ENCODE peak calls at places on chromosomes 16 and 17, in four cellular contexts. Q is IMR-90, A is brain microvascular endothelial cell, O is mesendoderm. E is an unnamed sample.

GRCh38 chr16:8986818-8987191 is 23.1 kb upstream of the USP7 start:
- DNase-seq in Q (no peak), A (no peak), O (no peak), E (no peak)

GRCh38 chr16:67598527-67598926 is 36.2 kb downstream of the CTCF start:
- DNase-seq in Q (peak), A (no peak), O (no peak), E (no peak)

GRCh38 chr16:11032000-11032921 is 87.9 kb downstream of the CLEC16A start:
- DNase-seq in Q (no peak), A (no peak), O (peak), E (peak)

GRCh38 chr16:2964416-2965223 is 545 bp downstream of the KREMEN2 start:
- DNase-seq in Q (no peak), A (no peak), O (peak), E (no peak)

GRCh38 chr17:57369509-57369945 is 113.2 kb downstream of the MSI2 start:
- DNase-seq in Q (peak), A (no peak), O (no peak), E (peak)

GRCh38 chr16:50802000-50802399 is 60.1 kb downstream of the CYLD start:
- DNase-seq in Q (peak), A (peak), O (no peak), E (peak)

GRCh38 chr16:55294129-55294528 is 29.9 kb upstream of the IRX6 start:
- DNase-seq in Q (no peak), A (no peak), O (peak), E (no peak)

GRCh38 chr17:61409301-61410099 is 9.9 kb downstream of the TBX2 start:
- DNase-seq in Q (peak), A (no peak), O (no peak), E (peak)

GRCh38 chr17:34302626-34303025 is 16.6 kb upstream of the CCL8 start:
- DNase-seq in Q (no peak), A (no peak), O (no peak), E (no peak)

GRCh38 chr17:72385482-72385881 is 264.7 kb downstream of the SOX9 start:
- DNase-seq in Q (no peak), A (no peak), O (no peak), E (no peak)

GRCh38 chr16:5175263-5175662 is 77.7 kb upstream of the EEF2KMT start:
- DNase-seq in Q (no peak), A (no peak), O (no peak), E (no peak)

GRCh38 chr17:60640503-60640902 is 37.1 kb upstream of the BCAS3 start:
- DNase-seq in Q (peak), A (no peak), O (peak), E (no peak)

GRCh38 chr16:51872536-51872935 is 674.4 kb downstream of the TOX3 start:
- DNase-seq in Q (no peak), A (no peak), O (no peak), E (no peak)

DNA sequence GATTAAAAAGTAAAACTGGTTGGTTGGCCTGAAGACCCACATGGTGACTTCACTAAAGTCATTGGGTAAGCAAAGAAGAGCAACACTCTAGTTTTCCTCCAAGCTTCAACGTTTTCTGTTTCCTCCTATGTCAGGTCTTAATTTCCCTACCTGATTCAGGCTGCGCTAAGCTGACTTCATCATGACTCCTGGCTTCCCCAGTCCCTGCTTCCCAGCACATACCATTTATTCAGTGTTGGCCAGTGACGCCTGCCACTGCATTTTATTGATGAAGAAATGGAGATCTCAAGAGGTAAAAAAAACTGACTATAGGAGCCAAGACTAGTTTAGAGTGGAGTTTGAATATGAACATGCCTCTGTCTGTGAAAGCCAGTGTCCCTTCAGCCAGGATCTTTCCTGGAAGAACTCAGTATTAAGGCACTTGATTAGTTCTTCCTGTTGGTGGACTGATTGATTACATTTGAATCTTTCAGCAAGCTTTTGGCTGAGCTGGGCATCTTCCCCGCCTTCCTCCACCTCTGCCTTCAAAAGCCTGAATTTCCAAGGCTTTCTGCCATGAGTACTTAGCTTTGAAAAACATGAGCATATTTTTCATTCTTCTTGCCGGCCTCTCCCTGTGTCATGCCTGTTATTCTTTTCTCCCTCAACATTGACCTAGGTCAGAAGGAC is 645.5 kb downstream of the WWOX start:
- DNase-seq in Q (no peak), A (no peak), O (no peak), E (no peak)
- H3K27ac ChIP-seq in Q (no peak), A (no peak), O (no peak), E (no peak)

GRCh38 chr16:27725271-27726010 is 175.5 kb downstream of the KATNIP start:
- DNase-seq in Q (no peak), A (no peak), O (no peak), E (no peak)
- H3K27ac ChIP-seq in Q (no peak), A (no peak), O (no peak), E (no peak)

DNA sequence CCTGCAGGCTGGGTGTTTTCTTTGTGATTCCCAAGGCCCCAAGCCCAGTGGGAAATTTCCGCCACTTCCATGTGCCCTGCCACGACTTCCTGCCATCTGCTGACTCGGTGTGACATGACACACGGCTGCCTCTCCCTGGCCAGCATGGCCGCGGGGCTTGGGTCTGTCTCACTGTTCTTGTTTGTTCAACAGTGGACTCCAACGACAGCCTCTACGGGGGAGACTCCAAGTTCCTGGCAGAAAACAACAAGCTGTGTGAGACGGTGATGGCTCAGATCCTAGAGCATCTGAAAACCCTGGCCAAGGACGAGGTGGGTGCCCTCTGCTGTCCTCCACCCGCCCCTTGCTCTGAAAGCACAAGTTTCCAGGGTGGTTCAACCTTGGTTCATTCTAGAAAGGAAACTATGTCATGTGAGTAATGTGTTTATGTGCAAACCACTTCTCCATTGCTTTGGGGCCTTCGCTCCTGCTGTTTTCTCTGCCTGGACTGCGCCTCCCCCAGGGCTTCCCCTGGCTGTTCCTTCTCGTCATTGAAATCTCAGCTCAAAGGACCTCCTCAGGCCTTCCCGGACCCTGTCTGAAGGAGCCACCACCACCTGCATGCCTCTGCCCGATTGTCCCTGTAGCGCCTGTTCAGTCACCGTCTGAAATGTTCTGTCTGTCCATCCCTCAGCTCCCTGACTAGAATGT is 26.7 kb downstream of the KNOP1 start:
- DNase-seq in Q (peak), A (no peak), O (peak), E (no peak)
- H3K27ac ChIP-seq in Q (no peak), A (no peak), O (no peak), E (no peak)

DNA sequence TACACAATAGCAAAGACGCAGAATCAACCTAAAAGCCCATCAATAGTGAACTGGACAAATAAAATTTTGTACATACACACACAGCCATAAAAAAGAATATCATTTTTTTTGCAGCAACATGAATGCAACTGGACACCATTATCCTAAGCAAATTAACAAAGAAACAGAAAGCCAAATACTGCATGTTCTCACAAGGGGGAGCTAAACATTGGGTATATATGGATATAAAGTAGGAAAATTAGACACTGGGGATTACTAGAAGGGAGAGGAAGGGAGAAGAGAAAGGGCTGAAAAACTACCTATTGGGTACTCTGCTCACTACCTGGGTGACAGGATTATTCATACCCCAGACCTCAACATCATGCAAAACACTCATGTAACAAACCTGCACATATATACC is 28.2 kb downstream of the ADAMTS18 start:
- DNase-seq in Q (peak), A (peak), O (no peak), E (no peak)
- H3K27ac ChIP-seq in Q (no peak), A (no peak), O (no peak), E (no peak)

GRCh38 chr17:21357696-21358095 is 18.5 kb upstream of the KCNJ12 start:
- DNase-seq in Q (no peak), A (no peak), O (peak), E (no peak)

GRCh38 chr17:21359483-21359840 is 16.7 kb upstream of the KCNJ12 start:
- DNase-seq in Q (no peak), A (no peak), O (no peak), E (no peak)

GRCh38 chr17:21360048-21360447 is 16.1 kb upstream of the KCNJ12 start:
- DNase-seq in Q (no peak), A (no peak), O (peak), E (no peak)

GRCh38 chr17:21358185-21358584 is 18.0 kb upstream of the KCNJ12 start:
- DNase-seq in Q (no peak), A (no peak), O (no peak), E (no peak)

GRCh38 chr17:21358682-21359482 is 17.3 kb upstream of the KCNJ12 start:
- DNase-seq in Q (no peak), A (no peak), O (peak), E (no peak)
- H3K27ac ChIP-seq in Q (no peak), A (no peak), O (no peak), E (no peak)

GRCh38 chr17:16908282-16908681 is 63.6 kb downstream of the TNFRSF13B start:
- DNase-seq in Q (no peak), A (no peak), O (no peak), E (no peak)

GRCh38 chr17:16911141-16911937 is 60.6 kb downstream of the TNFRSF13B start:
- DNase-seq in Q (no peak), A (no peak), O (no peak), E (peak)

GRCh38 chr17:16909472-16909871 is 62.4 kb downstream of the TNFRSF13B start:
- DNase-seq in Q (no peak), A (no peak), O (no peak), E (no peak)

GRCh38 chr17:16910341-16910740 is 61.6 kb downstream of the TNFRSF13B start:
- DNase-seq in Q (no peak), A (no peak), O (no peak), E (no peak)

DNA sequence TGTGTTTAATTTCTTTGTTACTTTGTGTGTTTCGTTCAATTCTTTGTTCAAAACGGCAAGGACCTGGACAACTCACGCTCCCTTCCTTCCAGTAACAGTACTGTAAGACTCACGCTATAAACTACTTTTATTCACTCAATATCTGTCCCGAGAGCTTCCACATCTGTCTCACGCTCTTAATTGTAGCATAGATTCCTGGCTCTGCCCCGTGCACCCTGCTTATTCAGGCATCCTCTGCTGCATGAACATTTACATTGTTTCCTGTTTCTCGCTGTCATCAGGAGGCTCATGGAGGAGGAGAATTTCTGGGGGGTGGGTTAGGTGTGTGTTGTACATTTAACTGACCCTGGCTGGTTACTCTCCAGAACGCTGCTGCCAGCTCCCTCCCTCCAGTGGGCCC is 62.0 kb downstream of the TNFRSF13B start:
- DNase-seq in Q (no peak), A (no peak), O (no peak), E (no peak)
- H3K27ac ChIP-seq in Q (no peak), A (no peak), O (no peak), E (no peak)

E was measured in astrocyte.